ENCODE peak calls at places on chromosomes 12 and 14, in eight cellular contexts. Z is ureter; Y is CD8-positive, alpha-beta memory T cell; F is left colon; X is NCI-H1092; P is T47D; O is WTC11; C is retina. W is an unnamed sample.

GRCh38 chr14:20904393-20905029 is 13.3 kb downstream of the RNASE3 start:
- DNase-seq in Y (no peak), C (no peak), X (no peak), F (no peak), O (peak; percentile 59), P (no peak), Z (no peak), W (no peak)

GRCh38 chr14:65966188-65966587 is 520.0 kb upstream of the CCDC196 start:
- DNase-seq in C (no peak), Y (no peak), X (no peak), Z (no peak), F (no peak), P (no peak), O (no peak), W (no peak)

GRCh38 chr12:112885204-112885603 is 21.6 kb upstream of the OAS1 start:
- DNase-seq in Y (no peak), Z (no peak), C (no peak), X (no peak), P (no peak), F (no peak), O (no peak), W (no peak)

GRCh38 chr14:90839024-90839888 is 23.0 kb upstream of the TTC7B start:
- DNase-seq in F (no peak), X (no peak), Y (no peak), P (no peak), O (no peak), Z (peak; percentile 48), C (no peak), W (peak; percentile 45)

GRCh38 chr14:68377459-68377858 is 415.4 kb downstream of the ZFP36L1 start:
- DNase-seq in O (no peak), Z (no peak), Y (no peak), X (no peak), C (peak; percentile 32), P (no peak), F (peak; percentile 76), W (peak; percentile 78)

GRCh38 chr14:35140718-35141581 is 18.6 kb downstream of the PRORP start:
- DNase-seq in Z (no peak), C (no peak), P (no peak), Y (peak; percentile 30), X (no peak), O (no peak), F (no peak), W (no peak)

GRCh38 chr14:77615231-77616132 is 955 bp downstream of the SPTLC2 start:
- DNase-seq in X (no peak), O (no peak), C (peak; percentile 51), F (no peak), Y (no peak), Z (no peak), P (no peak), W (no peak)

GRCh38 chr12:91397866-91398532 is 215.4 kb upstream of the DCN start:
- DNase-seq in Z (no peak), C (no peak), O (no peak), X (no peak), F (no peak), P (no peak), Y (no peak), W (no peak)

GRCh38 chr12:122834921-122835692 is at the start of gene HIP1R:
- DNase-seq in P (peak; percentile 78), O (peak; percentile 56), Y (peak; percentile 41), X (no peak), F (no peak), C (peak; percentile 49), Z (no peak), W (peak; percentile 55)

GRCh38 chr14:43166163-43166562 is 1340.9 kb downstream of the FSCB start:
- DNase-seq in X (no peak), O (no peak), F (no peak), P (no peak), Z (no peak), Y (no peak), C (no peak), W (no peak)

GRCh38 chr12:24152270-24152669 is 202.8 kb upstream of the SOX5 start:
- DNase-seq in Y (no peak), O (no peak), P (no peak), X (no peak), C (no peak), Z (no peak), F (no peak), W (no peak)

GRCh38 chr14:86430807-86431206 is 900.9 kb downstream of the FLRT2 start:
- DNase-seq in O (no peak), F (no peak), Z (no peak), C (no peak), P (no peak), Y (no peak), X (no peak), W (no peak)

GRCh38 chr12:21528953-21529352 is 2.9 kb downstream of the SPX start:
- DNase-seq in Z (no peak), P (no peak), F (no peak), Y (no peak), X (no peak), O (no peak), C (no peak), W (no peak)

GRCh38 chr14:20429801-20430669 is 5.9 kb downstream of the KLHL33 start:
- DNase-seq in P (no peak), Y (no peak), C (no peak), F (peak; percentile 47), O (no peak), Z (no peak), X (peak; percentile 91), W (no peak)

GRCh38 chr14:91078095-91078737 is 17.8 kb upstream of the RPS6KA5 start:
- DNase-seq in Z (no peak), X (no peak), Y (peak; percentile 77), P (no peak), O (no peak), C (no peak), F (no peak), W (peak; percentile 39)

GRCh38 chr12:4780624-4781023 is 60.4 kb downstream of the GALNT8 start:
- DNase-seq in C (no peak), Y (no peak), X (no peak), O (no peak), P (no peak), F (no peak), Z (no peak), W (no peak)

GRCh38 chr12:53097207-53097563 is 282 bp upstream of the IGFBP6 start:
- DNase-seq in F (no peak), Z (peak; percentile 46), O (peak; percentile 42), C (no peak), P (no peak), Y (no peak), X (no peak), W (peak; percentile 40)

GRCh38 chr14:29643415-29644206 is 284.0 kb downstream of the PRKD1 start:
- DNase-seq in O (no peak), Y (no peak), F (no peak), Z (no peak), C (peak; percentile 5), X (no peak), P (no peak), W (no peak)

GRCh38 chr14:43483415-43483814 is 1023.7 kb downstream of the FSCB start:
- DNase-seq in F (no peak), Z (no peak), Y (no peak), X (no peak), O (no peak), P (no peak), C (no peak), W (no peak)

GRCh38 chr12:79547735-79548347 is 142.9 kb downstream of the PAWR start:
- DNase-seq in X (no peak), Z (no peak), O (peak; percentile 56), P (peak; percentile 49), F (no peak), Y (no peak), C (peak; percentile 45), W (peak; percentile 64)

GRCh38 chr12:94157891-94158495 is 9.6 kb downstream of the PLXNC1 start:
- DNase-seq in P (no peak), Z (no peak), C (no peak), X (peak; percentile 18), F (no peak), O (no peak), Y (no peak), W (no peak)

GRCh38 chr12:45409966-45410365 is 194.1 kb downstream of the ANO6 start:
- DNase-seq in C (no peak), Y (no peak), Z (no peak), P (no peak), X (no peak), F (no peak), O (no peak), W (no peak)